ENCODE peak calls at places on chromosomes 16 and 17, in six cellular contexts. H is ovary, X is A549, P is upper lobe of left lung, U is uterus, S is endothelial cell of umbilical vein. R is an unnamed sample.

GRCh38 chr17:50845260-50846147 is 10.1 kb downstream of the WFIKKN2 start:
- DNase-seq in H (no peak), X (no peak), P (no peak), U (no peak), S (no peak), R (no peak)

GRCh38 chr17:80257716-80258213 is 2.9 kb upstream of the RNF213 start:
- DNase-seq in H (no peak), X (no peak), P (no peak), U (no peak), S (no peak), R (no peak)

GRCh38 chr16:1495281-1496262 is 2.4 kb downstream of the TELO2 start:
- DNase-seq in H (no peak), X (no peak), P (no peak), U (peak; percentile 15), S (no peak), R (no peak)

GRCh38 chr17:38745545-38745944 is 2.6 kb downstream of the PCGF2 start:
- DNase-seq in H (no peak), X (no peak), P (no peak), U (no peak), S (no peak), R (no peak)

GRCh38 chr16:66717112-66717675 is 20.7 kb upstream of the CMTM4 start:
- DNase-seq in H (peak; percentile 49), X (no peak), P (peak; percentile 31), U (no peak), S (peak; percentile 16), R (no peak)

GRCh38 chr16:67967183-67967955 is 1.1 kb downstream of the SLC12A4 start:
- DNase-seq in H (no peak), X (no peak), P (no peak), U (no peak), S (peak; percentile 37), R (no peak)

GRCh38 chr17:44307387-44308186 is 814 bp upstream of the RUNDC3A start:
- DNase-seq in H (peak; percentile 76), X (peak; percentile 88), P (no peak), U (peak; percentile 32), S (no peak), R (no peak)

GRCh38 chr16:68086860-68087268 is 1.7 kb downstream of the NFATC3 start:
- DNase-seq in H (no peak), X (no peak), P (no peak), U (no peak), S (no peak), R (no peak)

GRCh38 chr17:7579001-7579838 is at the start of gene CD68:
- DNase-seq in H (no peak), X (peak; percentile 97), P (peak; percentile 90), U (peak; percentile 54), S (peak; percentile 90), R (peak; percentile 94)

GRCh38 chr17:4796550-4796915 is 569 bp downstream of the PSMB6 start:
- DNase-seq in H (no peak), X (peak; percentile 92), P (no peak), U (no peak), S (peak; percentile 56), R (no peak)

GRCh38 chr16:29911676-29912010 is 11.4 kb downstream of the ASPHD1 start:
- DNase-seq in H (peak; percentile 31), X (no peak), P (no peak), U (no peak), S (no peak), R (no peak)

GRCh38 chr16:66315210-66315825 is 51.2 kb upstream of the CDH5 start:
- DNase-seq in H (peak; percentile 63), X (peak; percentile 89), P (peak; percentile 72), U (peak; percentile 55), S (peak; percentile 73), R (no peak)

GRCh38 chr17:39716879-39717536 is 13.3 kb downstream of the MIEN1 start:
- DNase-seq in H (no peak), X (no peak), P (peak; percentile 60), U (no peak), S (no peak), R (no peak)

GRCh38 chr17:58639681-58640080 is 52.2 kb downstream of the TEX14 start:
- DNase-seq in H (no peak), X (no peak), P (no peak), U (no peak), S (no peak), R (no peak)

GRCh38 chr16:83953796-83954576 is 946 bp downstream of the OSGIN1 start:
- DNase-seq in H (no peak), X (peak; percentile 78), P (peak; percentile 38), U (no peak), S (peak; percentile 46), R (no peak)

GRCh38 chr16:70604407-70605283 is 41.7 kb upstream of the IL34 start:
- DNase-seq in H (no peak), X (no peak), P (no peak), U (no peak), S (no peak), R (no peak)

GRCh38 chr16:57245472-57246113 is 534 bp downstream of the ARL2BP start:
- DNase-seq in H (no peak), X (peak; percentile 49), P (peak; percentile 56), U (no peak), S (peak; percentile 36), R (no peak)

GRCh38 chr16:85019659-85020245 is 7.8 kb upstream of the KIAA0513 start:
- DNase-seq in H (no peak), X (no peak), P (peak; percentile 82), U (peak; percentile 27), S (no peak), R (no peak)

GRCh38 chr16:53257001-53257400 is 177.3 kb upstream of the RBL2 start:
- DNase-seq in H (no peak), X (no peak), P (no peak), U (no peak), S (peak; percentile 31), R (no peak)

GRCh38 chr17:43578699-43579569 is 32.8 kb upstream of the ETV4 start:
- DNase-seq in H (no peak), X (no peak), P (peak; percentile 31), U (no peak), S (peak; percentile 85), R (no peak)

GRCh38 chr17:41538565-41538991 is 10.5 kb upstream of the KRT19 start:
- DNase-seq in H (no peak), X (no peak), P (no peak), U (no peak), S (no peak), R (no peak)

GRCh38 chr17:55413825-55414489 is 7.7 kb downstream of the MMD start:
- DNase-seq in H (no peak), X (no peak), P (no peak), U (no peak), S (no peak), R (no peak)

GRCh38 chr17:49748791-49749190 is 15.1 kb downstream of the FAM117A start:
- DNase-seq in H (no peak), X (no peak), P (no peak), U (no peak), S (no peak), R (no peak)

GRCh38 chr17:3917391-3917931 is 1.2 kb upstream of the P2RX1 start:
- DNase-seq in H (peak; percentile 89), X (no peak), P (peak; percentile 70), U (no peak), S (peak; percentile 31), R (no peak)

GRCh38 chr17:74408830-74409229 is 23.1 kb upstream of the GPRC5C start:
- DNase-seq in H (no peak), X (no peak), P (peak; percentile 74), U (no peak), S (no peak), R (no peak)

GRCh38 chr16:63458842-63459241 is 1422.6 kb upstream of the CDH8 start:
- DNase-seq in H (no peak), X (no peak), P (no peak), U (no peak), S (no peak), R (no peak)

GRCh38 chr16:67528222-67528869 is at the start of gene RIPOR1:
- DNase-seq in H (peak; percentile 75), X (peak; percentile 80), P (peak; percentile 59), U (peak; percentile 67), S (peak; percentile 21), R (no peak)

GRCh38 chr17:72588561-72588960 is 467.7 kb downstream of the SOX9 start:
- DNase-seq in H (no peak), X (no peak), P (peak; percentile 29), U (no peak), S (no peak), R (no peak)

GRCh38 chr17:4554441-4554996 is 665 bp downstream of the MYBBP1A start:
- DNase-seq in H (peak; percentile 60), X (no peak), P (no peak), U (no peak), S (no peak), R (no peak)

GRCh38 chr16:75252946-75253911 is 1.8 kb upstream of the BCAR1 start:
- DNase-seq in H (peak; percentile 78), X (no peak), P (no peak), U (peak; percentile 68), S (peak; percentile 63), R (no peak)

DNA sequence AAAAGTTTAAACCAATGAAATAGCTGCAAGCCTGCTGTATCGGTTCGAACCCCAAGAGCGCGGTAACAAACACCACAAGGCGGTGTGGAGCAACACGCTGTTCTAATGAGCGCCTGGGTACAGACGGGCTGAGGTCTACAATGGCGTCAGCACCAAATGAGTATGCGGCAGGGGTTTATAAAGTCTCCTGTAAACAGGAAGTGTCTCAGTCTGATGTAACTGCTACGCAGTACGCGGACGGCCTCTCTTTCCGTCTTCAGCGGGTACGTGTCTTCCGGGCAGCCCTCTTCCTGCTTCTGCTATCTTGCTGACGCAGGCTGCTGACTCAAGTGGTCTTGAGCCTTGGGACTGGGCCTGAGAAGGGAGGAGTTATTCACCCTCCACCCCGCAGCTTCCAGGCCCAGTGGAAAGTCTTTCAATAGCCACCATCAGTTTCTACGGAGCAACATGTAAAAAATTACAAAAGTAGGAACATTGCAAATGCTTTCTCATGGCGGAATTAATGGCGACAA is 40.5 kb upstream of the KCNJ2 start:
- DNase-seq in H (no peak), X (no peak), P (no peak), U (no peak), S (no peak), R (no peak)
- TF ChIP-seq POLR2A in H (no peak), X (no peak), P (no peak), U (no peak), S (no peak), R (no peak)

GRCh38 chr17:28949185-28950016 is 1.9 kb downstream of the PHF12 start:
- DNase-seq in H (peak; percentile 70), X (peak; percentile 48), P (peak; percentile 64), U (peak; percentile 49), S (peak; percentile 76), R (no peak)
- TF ChIP-seq POLR2A in H (no peak), X (peak; percentile 33), P (no peak), U (no peak), S (peak; percentile 72), R (no peak)

DNA sequence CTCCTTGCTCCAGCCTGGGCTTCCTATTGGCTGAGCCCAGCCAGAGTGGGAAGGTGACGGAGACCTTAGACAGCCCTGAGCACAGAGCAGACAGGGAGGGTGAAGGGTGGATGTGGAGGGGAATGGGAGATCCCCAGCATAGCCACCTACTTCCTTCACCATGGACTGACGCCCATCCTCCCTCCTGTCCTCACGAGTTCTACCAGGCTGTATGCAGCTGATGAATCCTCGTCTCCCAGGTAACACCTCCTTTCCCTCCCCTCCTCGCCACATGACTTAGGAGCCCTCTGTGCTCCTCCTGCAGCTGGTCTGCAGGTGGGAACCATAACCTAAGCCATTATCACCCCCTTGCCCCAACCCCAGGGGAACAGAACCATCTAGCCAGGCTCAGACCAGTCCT is 9.0 kb upstream of the CRHR1 start:
- DNase-seq in H (no peak), X (no peak), P (no peak), U (no peak), S (no peak), R (no peak)
- TF ChIP-seq POLR2A in H (no peak), X (no peak), P (no peak), U (no peak), S (no peak), R (no peak)

GRCh38 chr17:82256242-82256894 is 17.1 kb downstream of the CSNK1D start:
- DNase-seq in H (no peak), X (no peak), P (no peak), U (no peak), S (no peak), R (no peak)
- TF ChIP-seq POLR2A in H (no peak), X (no peak), P (no peak), U (no peak), S (peak; percentile 32), R (no peak)

R was measured in esophagus muscularis mucosa.